ENCODE peak calls at places on chromosomes 12 and 14, in four cellular contexts. U is AG04450, Q is ascending aorta, N is body of pancreas. H is an unnamed sample.

GRCh38 chr12:117084405-117085317 is 14.6 kb downstream of the TESC start:
- DNase-seq in U (no peak), Q (no peak), N (no peak), H (no peak)

GRCh38 chr12:68137278-68137930 is 22.1 kb downstream of the IFNG start:
- DNase-seq in Q (no peak), U (no peak), N (no peak), H (no peak)

GRCh38 chr12:6084261-6084968 is 40.1 kb downstream of the VWF start:
- DNase-seq in Q (no peak), N (no peak), U (no peak), H (peak; percentile 88)

GRCh38 chr14:91061309-91061887 is 957 bp upstream of the RPS6KA5 start:
- DNase-seq in Q (no peak), U (no peak), N (no peak), H (no peak)

GRCh38 chr12:70550180-70550577 is 87.0 kb downstream of the PTPRB start:
- DNase-seq in U (no peak), Q (no peak), N (no peak), H (no peak)

GRCh38 chr14:28264306-28264705 is 502.3 kb upstream of the FOXG1 start:
- DNase-seq in Q (no peak), N (no peak), U (no peak), H (no peak)

GRCh38 chr14:74655597-74656389 is 43.8 kb upstream of the LTBP2 start:
- DNase-seq in Q (no peak), N (no peak), U (no peak), H (peak; percentile 75)

GRCh38 chr14:93207468-93208308 is 632 bp downstream of the UBR7 start:
- DNase-seq in U (no peak), Q (peak; percentile 64), N (peak; percentile 44), H (peak; percentile 51)

GRCh38 chr12:1660304-1661187 is 30.3 kb upstream of the ADIPOR2 start:
- DNase-seq in Q (peak; percentile 78), N (peak; percentile 98), U (no peak), H (peak; percentile 37)

GRCh38 chr12:19778111-19778688 is 338.9 kb downstream of the AEBP2 start:
- DNase-seq in N (no peak), Q (no peak), U (no peak), H (peak; percentile 70)

GRCh38 chr14:71418591-71419245 is 511.5 kb downstream of the PCNX1 start:
- DNase-seq in Q (no peak), N (no peak), U (no peak), H (no peak)

GRCh38 chr14:105495990-105496830 is 5.2 kb downstream of the TEDC1 start:
- DNase-seq in Q (no peak), U (no peak), N (no peak), H (no peak)

GRCh38 chr12:4114986-4115385 is 158.6 kb upstream of the CCND2 start:
- DNase-seq in N (no peak), U (no peak), Q (peak; percentile 37), H (no peak)

GRCh38 chr12:104729610-104730446 is 228.3 kb downstream of the SLC41A2 start:
- DNase-seq in U (no peak), N (no peak), Q (no peak), H (no peak)

GRCh38 chr12:14716848-14717444 is 20.5 kb upstream of the GUCY2C start:
- DNase-seq in Q (no peak), N (peak; percentile 23), U (no peak), H (peak; percentile 57)

GRCh38 chr14:69710378-69710777 is 56.6 kb upstream of the SRSF5 start:
- DNase-seq in N (no peak), Q (no peak), U (no peak), H (no peak)

GRCh38 chr12:48198619-48198973 is 4.5 kb downstream of the OR10AD1 start:
- DNase-seq in U (no peak), N (peak; percentile 35), Q (peak; percentile 72), H (no peak)

GRCh38 chr14:99872786-99873440 is 79.7 kb downstream of the EML1 start:
- DNase-seq in N (no peak), Q (no peak), U (no peak), H (no peak)

GRCh38 chr14:102209224-102209966 is 69.7 kb downstream of the WDR20 start:
- DNase-seq in N (no peak), U (no peak), Q (no peak), H (no peak)

GRCh38 chr12:51192284-51192671 is 19.3 kb upstream of the TFCP2 start:
- DNase-seq in U (no peak), N (no peak), Q (no peak), H (no peak)

GRCh38 chr12:45205165-45205825 is 10.6 kb upstream of the ANO6 start:
- DNase-seq in Q (no peak), U (no peak), N (no peak), H (no peak)

GRCh38 chr14:90580381-90581335 is 183.8 kb downstream of the CALM1 start:
- DNase-seq in Q (no peak), N (no peak), U (no peak), H (no peak)

GRCh38 chr12:126608607-126609175 is 1543.5 kb downstream of the AACS start:
- DNase-seq in U (no peak), Q (no peak), N (no peak), H (peak; percentile 64)

GRCh38 chr12:132466241-132467188 is 23.4 kb upstream of the FBRSL1 start:
- DNase-seq in U (no peak), N (peak; percentile 47), Q (no peak), H (peak; percentile 8)

GRCh38 chr12:48422060-48422459 is 50.3 kb upstream of the ANP32D start:
- DNase-seq in Q (no peak), U (no peak), N (no peak), H (peak; percentile 15)

GRCh38 chr14:21384494-21384851 is 654 bp upstream of the SUPT16H start:
- DNase-seq in N (no peak), U (no peak), Q (no peak), H (no peak)

GRCh38 chr12:117370588-117370987 is 9.2 kb upstream of the NOS1 start:
- DNase-seq in Q (no peak), N (no peak), U (no peak), H (no peak)

GRCh38 chr12:41604830-41605229 is 416.7 kb downstream of the PDZRN4 start:
- DNase-seq in U (no peak), N (no peak), Q (no peak), H (no peak)

GRCh38 chr12:3263282-3263681 is 186.1 kb downstream of the TSPAN9 start:
- DNase-seq in N (no peak), Q (no peak), U (no peak), H (no peak)

GRCh38 chr14:92668266-92668973 is 80.0 kb downstream of the LGMN start:
- DNase-seq in N (no peak), U (no peak), Q (no peak), H (no peak)

GRCh38 chr12:58765076-58765475 is 155.2 kb downstream of the LRIG3 start:
- DNase-seq in N (no peak), Q (no peak), U (no peak), H (no peak)

GRCh38 chr12:118402251-118402650 is 25.9 kb downstream of the SUDS3 start:
- DNase-seq in U (peak; percentile 60), N (no peak), Q (no peak), H (peak; percentile 78)

GRCh38 chr14:35155962-35156361 is 33.6 kb downstream of the PRORP start:
- DNase-seq in Q (no peak), U (peak; percentile 15), N (no peak), H (peak; percentile 73)

GRCh38 chr14:72605096-72605920 is 288.6 kb downstream of the DPF3 start:
- DNase-seq in Q (peak; percentile 35), U (no peak), N (no peak), H (no peak)

GRCh38 chr14:89625988-89626806 is 209.2 kb upstream of the FOXN3 start:
- DNase-seq in U (no peak), N (no peak), Q (no peak), H (no peak)

DNA sequence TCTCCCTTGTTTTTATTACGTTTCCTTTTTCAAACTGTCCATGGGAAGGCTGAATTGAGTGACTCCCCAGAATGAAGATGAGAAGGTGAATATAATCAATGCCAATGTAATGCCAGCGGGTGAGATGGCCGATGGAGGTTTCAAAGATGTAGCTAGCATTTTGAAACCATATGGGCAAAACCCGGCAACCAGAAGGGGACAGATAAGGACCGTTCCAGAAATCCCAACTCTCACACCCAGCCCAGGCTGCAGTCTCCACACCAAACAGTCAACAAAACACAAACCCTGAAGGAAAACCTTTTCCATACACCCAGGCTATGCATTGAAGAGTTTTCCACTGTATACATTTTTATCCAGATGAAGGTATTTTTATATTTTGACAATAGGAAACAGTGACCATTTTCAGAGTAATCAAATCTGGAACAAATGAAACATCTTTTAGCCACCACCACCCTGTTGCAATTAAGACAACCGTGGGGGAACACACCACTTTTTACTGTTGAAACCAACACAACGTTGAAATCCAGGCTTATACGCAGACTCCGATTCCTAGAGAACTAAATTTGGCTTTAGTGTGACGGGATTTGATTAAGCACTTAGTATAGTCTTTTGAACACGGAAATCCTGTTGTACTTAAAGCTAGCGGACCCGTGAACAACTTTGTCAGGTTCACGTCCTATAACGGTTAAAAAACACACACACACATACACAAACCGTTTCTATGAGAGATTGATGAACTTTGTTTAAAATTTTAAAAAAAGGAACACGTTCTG is 19.0 kb downstream of the PHETA1 start:
- DNase-seq in N (no peak), Q (no peak), U (no peak), H (no peak)
- H3K4me3 ChIP-seq in N (no peak overlapping the region), Q (no peak overlapping the region), U (no peak overlapping the region), H (no peak overlapping the region)

GRCh38 chr12:26970136-26970535 is 31.9 kb downstream of the FGFR1OP2 start:
- DNase-seq in U (no peak), N (no peak), Q (no peak), H (no peak)

GRCh38 chr12:26971963-26972362 is 33.7 kb downstream of the FGFR1OP2 start:
- DNase-seq in U (no peak), N (no peak), Q (no peak), H (no peak)

GRCh38 chr12:26961803-26962202 is 23.5 kb downstream of the FGFR1OP2 start:
- DNase-seq in Q (no peak), N (no peak), U (no peak), H (no peak)

GRCh38 chr12:26963413-26963812 is 25.1 kb downstream of the FGFR1OP2 start:
- DNase-seq in Q (no peak), N (no peak), U (no peak), H (peak; percentile 36)

GRCh38 chr12:26966842-26967241 is 28.6 kb downstream of the FGFR1OP2 start:
- DNase-seq in U (no peak), Q (no peak), N (no peak), H (no peak)
- TF ChIP-seq CTCF in U (no peak), Q (no peak), N (no peak), H (no peak)

DNA sequence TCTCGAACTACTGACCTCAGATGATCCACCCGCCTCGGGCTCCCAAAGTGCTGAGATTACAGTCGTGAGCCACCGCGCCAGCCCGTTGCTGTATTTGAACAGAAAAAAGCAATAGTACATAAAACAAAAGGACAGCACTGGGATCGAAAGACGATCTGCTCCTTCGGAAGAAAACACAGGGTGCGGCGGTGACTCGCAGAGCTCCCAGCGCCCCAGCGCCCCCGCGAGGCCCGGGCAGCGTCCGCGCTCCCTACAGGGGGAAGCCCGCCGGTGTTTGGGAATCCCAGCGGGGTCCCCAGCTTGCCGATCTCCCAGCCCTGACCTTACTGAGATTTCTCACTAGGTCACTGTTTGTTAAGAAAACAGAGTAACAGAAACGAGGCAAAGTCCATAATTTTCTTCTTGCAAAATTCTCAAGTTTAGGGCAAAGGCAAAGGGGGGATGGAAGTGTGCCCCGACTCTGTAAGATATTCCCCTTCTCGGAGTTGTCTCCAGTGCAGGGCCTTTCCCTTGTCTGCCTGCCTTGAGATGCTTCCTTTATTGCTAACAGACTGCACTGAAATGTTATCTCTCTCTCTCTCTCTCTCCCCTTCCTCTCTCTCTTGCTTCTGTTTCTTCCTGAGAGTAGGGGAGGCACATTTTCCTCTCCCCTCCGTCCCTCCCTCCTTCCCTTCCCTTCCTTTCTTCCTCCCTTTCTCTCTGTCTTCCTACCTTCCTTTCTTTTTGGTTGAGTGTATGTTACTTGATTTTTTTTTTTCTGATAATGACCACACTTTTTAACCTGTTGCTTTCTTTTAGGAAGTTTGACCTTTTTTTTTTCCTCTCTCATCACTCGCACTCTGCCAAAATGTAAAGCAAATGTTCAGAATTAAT is 92.0 kb downstream of the TMEM30B start:
- DNase-seq in Q (peak; percentile 79), N (peak; percentile 51), U (no peak), H (peak; percentile 79)
- H3K4me3 ChIP-seq in Q (peak overlapping the region; percentile 54), N (no peak overlapping the region), U (no peak overlapping the region), H (peak overlapping the region; percentile 54)

GRCh38 chr14:73634333-73634833 is 10.4 kb upstream of the DNAL1 start:
- DNase-seq in U (no peak), Q (peak; percentile 66), N (peak; percentile 46), H (no peak)
- TF ChIP-seq CTCF in U (peak; percentile 28), Q (peak; percentile 64), N (no peak), H (peak; percentile 30)